ENCODE peak calls at places on chromosomes 13 and 19, in four cellular contexts. A, N, W and S are unnamed samples.

GRCh38 chr19:20357921-20358320 is 190.9 kb downstream of the ZNF486 start:
- DNase-seq in A (no peak), N (no peak), W (no peak), S (no peak)

GRCh38 chr19:15419413-15420025 is 731 bp upstream of the AKAP8L start:
- DNase-seq in A (no peak), N (no peak), W (no peak), S (no peak)

GRCh38 chr13:79776538-79776937 is 295.6 kb downstream of the NDFIP2 start:
- DNase-seq in A (no peak), N (no peak), W (no peak), S (no peak)

GRCh38 chr19:50315773-50316448 is 13.3 kb downstream of the KCNC3 start:
- DNase-seq in A (no peak), N (no peak), W (no peak), S (peak)

GRCh38 chr19:50890422-50891252 is 17.4 kb downstream of the KLK2 start:
- DNase-seq in A (no peak), N (no peak), W (no peak), S (no peak)

GRCh38 chr13:72651196-72651595 is 76.2 kb downstream of the MZT1 start:
- DNase-seq in A (no peak), N (no peak), W (no peak), S (no peak)

GRCh38 chr13:29081036-29081435 is 260.9 kb downstream of the MTUS2 start:
- DNase-seq in A (no peak), N (no peak), W (no peak), S (no peak)

GRCh38 chr13:76012091-76012721 is 376.1 kb downstream of the LMO7 start:
- DNase-seq in A (no peak), N (no peak), W (no peak), S (peak)

GRCh38 chr13:110882972-110883371 is 31.9 kb downstream of the ANKRD10 start:
- DNase-seq in A (no peak), N (no peak), W (no peak), S (no peak)

GRCh38 chr19:38685666-38686529 is 38.4 kb downstream of the ACTN4 start:
- DNase-seq in A (no peak), N (no peak), W (peak), S (no peak)

GRCh38 chr19:988510-988909 is 4.4 kb downstream of the WDR18 start:
- DNase-seq in A (no peak), N (no peak), W (no peak), S (no peak)

GRCh38 chr19:41500443-41500842 is 57.5 kb downstream of the ERICH4 start:
- DNase-seq in A (no peak), N (no peak), W (no peak), S (no peak)

GRCh38 chr13:104592127-104592526 is 1525.9 kb upstream of the SLC10A2 start:
- DNase-seq in A (no peak), N (no peak), W (peak), S (no peak)

GRCh38 chr19:16435999-16436650 is 35.6 kb downstream of the EPS15L1 start:
- DNase-seq in A (no peak), N (no peak), W (no peak), S (peak)